ENCODE peak calls at places on chromosomes 4 and X, in seven cellular contexts. One of them, this sample, is unnamed. For H3K9me2, the result is how much of the 10 kb centered on the place peaks cover.

GRCh38 chr4:4762909-4763814 is 96.3 kb upstream of the MSX1 start:
- DNase-seq in MM.1S: peak
- DNase-seq in SK-N-SH: peak
- DNase-seq in PC-3: peak
- DNase-seq in HCT116: peak
- DNase-seq in OCI-LY7: no peak
- DNase-seq in GM23338: peak
- DNase-seq in this sample: peak

GRCh38 chr4:66569228-66569627 is 898.9 kb upstream of the EPHA5 start:
- DNase-seq in GM23338: peak
- DNase-seq in HCT116: no peak
- DNase-seq in SK-N-SH: no peak
- DNase-seq in OCI-LY7: no peak
- DNase-seq in PC-3: no peak
- DNase-seq in MM.1S: no peak
- DNase-seq in this sample: no peak

GRCh38 chrX:68703369-68703768 is 55.9 kb downstream of the STARD8 start:
- DNase-seq in MM.1S: no peak
- DNase-seq in PC-3: no peak
- DNase-seq in GM23338: peak
- DNase-seq in SK-N-SH: no peak
- DNase-seq in HCT116: no peak
- DNase-seq in OCI-LY7: no peak
- DNase-seq in this sample: no peak

GRCh38 chr4:5218376-5219069 is 167.2 kb downstream of the STK32B start:
- DNase-seq in PC-3: no peak
- DNase-seq in GM23338: peak
- DNase-seq in HCT116: no peak
- DNase-seq in MM.1S: no peak
- DNase-seq in OCI-LY7: no peak
- DNase-seq in SK-N-SH: no peak
- DNase-seq in this sample: no peak

GRCh38 chr4:87985097-87985886 is 9.8 kb downstream of the SPP1 start:
- DNase-seq in SK-N-SH: peak
- DNase-seq in GM23338: peak
- DNase-seq in MM.1S: peak
- DNase-seq in PC-3: peak
- DNase-seq in OCI-LY7: peak
- DNase-seq in HCT116: peak
- DNase-seq in this sample: peak

GRCh38 chr4:1172971-1173757 is 781 bp upstream of the SPON2 start:
- DNase-seq in MM.1S: no peak
- DNase-seq in HCT116: no peak
- DNase-seq in PC-3: no peak
- DNase-seq in OCI-LY7: no peak
- DNase-seq in GM23338: peak
- DNase-seq in SK-N-SH: peak
- DNase-seq in this sample: peak

GRCh38 chrX:153968754-153969124 is 2.9 kb downstream of the HCFC1 start:
- DNase-seq in SK-N-SH: no peak
- DNase-seq in GM23338: peak
- DNase-seq in OCI-LY7: peak
- DNase-seq in HCT116: no peak
- DNase-seq in PC-3: peak
- DNase-seq in MM.1S: peak
- DNase-seq in this sample: no peak

GRCh38 chrX:24494544-24495113 is 29.5 kb downstream of the PDK3 start:
- DNase-seq in OCI-LY7: no peak
- DNase-seq in MM.1S: no peak
- DNase-seq in PC-3: peak
- DNase-seq in SK-N-SH: no peak
- DNase-seq in HCT116: no peak
- DNase-seq in GM23338: no peak
- DNase-seq in this sample: peak

GRCh38 chrX:46758163-46758955 is 559 bp downstream of the SLC9A7 start:
- DNase-seq in OCI-LY7: peak
- DNase-seq in PC-3: peak
- DNase-seq in SK-N-SH: peak
- DNase-seq in GM23338: peak
- DNase-seq in HCT116: no peak
- DNase-seq in MM.1S: no peak
- DNase-seq in this sample: peak

GRCh38 chrX:55867708-55868107 is 150.2 kb downstream of the RRAGB start:
- DNase-seq in HCT116: no peak
- DNase-seq in PC-3: no peak
- DNase-seq in OCI-LY7: no peak
- DNase-seq in MM.1S: no peak
- DNase-seq in SK-N-SH: no peak
- DNase-seq in GM23338: no peak
- DNase-seq in this sample: no peak

GRCh38 chr4:77120888-77121508 is 36.0 kb upstream of the CCNG2 start:
- DNase-seq in MM.1S: no peak
- DNase-seq in GM23338: peak
- DNase-seq in SK-N-SH: no peak
- DNase-seq in OCI-LY7: no peak
- DNase-seq in PC-3: peak
- DNase-seq in HCT116: no peak
- DNase-seq in this sample: no peak

GRCh38 chr4:146545102-146545501 is 23.4 kb upstream of the SLC10A7 start:
- DNase-seq in MM.1S: peak
- DNase-seq in OCI-LY7: peak
- DNase-seq in GM23338: peak
- DNase-seq in SK-N-SH: peak
- DNase-seq in PC-3: peak
- DNase-seq in HCT116: no peak
- DNase-seq in this sample: peak

GRCh38 chr4:25405453-25405852 is 28.4 kb downstream of the ANAPC4 start:
- DNase-seq in GM23338: no peak
- DNase-seq in MM.1S: no peak
- DNase-seq in OCI-LY7: no peak
- DNase-seq in HCT116: no peak
- DNase-seq in SK-N-SH: no peak
- DNase-seq in PC-3: no peak
- DNase-seq in this sample: no peak

GRCh38 chrX:40471965-40472648 is 108.7 kb upstream of the ATP6AP2 start:
- DNase-seq in HCT116: no peak
- DNase-seq in SK-N-SH: peak
- DNase-seq in MM.1S: peak
- DNase-seq in GM23338: peak
- DNase-seq in OCI-LY7: peak
- DNase-seq in PC-3: peak
- DNase-seq in this sample: peak

GRCh38 chrX:143634701-143635442 is 1.0 kb downstream of the SLITRK4 start:
- DNase-seq in MM.1S: no peak
- DNase-seq in SK-N-SH: no peak
- DNase-seq in PC-3: peak
- DNase-seq in GM23338: peak
- DNase-seq in OCI-LY7: no peak
- DNase-seq in HCT116: no peak
- DNase-seq in this sample: peak

GRCh38 chrX:1903380-1903935 is 288.6 kb downstream of the ASMT start:
- DNase-seq in HCT116: peak
- DNase-seq in PC-3: peak
- DNase-seq in GM23338: no peak
- DNase-seq in MM.1S: no peak
- DNase-seq in SK-N-SH: no peak
- DNase-seq in OCI-LY7: no peak
- DNase-seq in this sample: peak

GRCh38 chrX:88613338-88613737 is 133.7 kb upstream of the CPXCR1 start:
- DNase-seq in MM.1S: peak
- DNase-seq in SK-N-SH: peak
- DNase-seq in OCI-LY7: no peak
- DNase-seq in GM23338: peak
- DNase-seq in PC-3: peak
- DNase-seq in HCT116: no peak
- DNase-seq in this sample: peak

GRCh38 chrX:153469811-153470410 is 465 bp downstream of the HAUS7 start:
- DNase-seq in SK-N-SH: peak
- DNase-seq in GM23338: peak
- DNase-seq in OCI-LY7: peak
- DNase-seq in HCT116: no peak
- DNase-seq in MM.1S: peak
- DNase-seq in PC-3: peak
- DNase-seq in this sample: peak

GRCh38 chrX:19798423-19798822 is 89.0 kb downstream of the SH3KBP1 start:
- DNase-seq in SK-N-SH: no peak
- DNase-seq in MM.1S: no peak
- DNase-seq in PC-3: peak
- DNase-seq in OCI-LY7: no peak
- DNase-seq in GM23338: no peak
- DNase-seq in HCT116: no peak
- DNase-seq in this sample: no peak

GRCh38 chr4:38414410-38414809 is 249.6 kb upstream of the KLF3 start:
- DNase-seq in HCT116: no peak
- DNase-seq in SK-N-SH: no peak
- DNase-seq in GM23338: no peak
- DNase-seq in PC-3: no peak
- DNase-seq in OCI-LY7: no peak
- DNase-seq in MM.1S: no peak
- DNase-seq in this sample: no peak

GRCh38 chr4:156974264-156974663 is 2.7 kb upstream of the PDGFC start:
- DNase-seq in GM23338: no peak
- DNase-seq in SK-N-SH: no peak
- DNase-seq in PC-3: no peak
- DNase-seq in MM.1S: no peak
- DNase-seq in HCT116: no peak
- DNase-seq in OCI-LY7: no peak
- DNase-seq in this sample: no peak

GRCh38 chr4:178068136-178068535 is 625.9 kb upstream of the AGA start:
- DNase-seq in MM.1S: no peak
- DNase-seq in GM23338: no peak
- DNase-seq in PC-3: no peak
- DNase-seq in HCT116: no peak
- DNase-seq in SK-N-SH: no peak
- DNase-seq in OCI-LY7: no peak
- DNase-seq in this sample: no peak

GRCh38 chr4:153374471-153374870 is 30.0 kb downstream of the MND1 start:
- DNase-seq in SK-N-SH: no peak
- DNase-seq in HCT116: no peak
- DNase-seq in PC-3: no peak
- DNase-seq in OCI-LY7: no peak
- DNase-seq in GM23338: no peak
- DNase-seq in MM.1S: no peak
- DNase-seq in this sample: no peak

GRCh38 chr4:153375303-153375702 is 30.8 kb downstream of the MND1 start:
- DNase-seq in SK-N-SH: no peak
- DNase-seq in MM.1S: no peak
- DNase-seq in PC-3: no peak
- DNase-seq in GM23338: no peak
- DNase-seq in HCT116: no peak
- DNase-seq in OCI-LY7: no peak
- DNase-seq in this sample: no peak

GRCh38 chr4:153371835-153372234 is 27.3 kb downstream of the MND1 start:
- DNase-seq in MM.1S: no peak
- DNase-seq in SK-N-SH: no peak
- DNase-seq in PC-3: no peak
- DNase-seq in GM23338: no peak
- DNase-seq in HCT116: no peak
- DNase-seq in OCI-LY7: no peak
- DNase-seq in this sample: no peak

GRCh38 chr4:153367092-153367491 is 22.6 kb downstream of the MND1 start:
- DNase-seq in SK-N-SH: no peak
- DNase-seq in HCT116: no peak
- DNase-seq in PC-3: no peak
- DNase-seq in MM.1S: no peak
- DNase-seq in GM23338: no peak
- DNase-seq in OCI-LY7: no peak
- DNase-seq in this sample: no peak

GRCh38 chr4:153372967-153373562 is 28.6 kb downstream of the MND1 start:
- DNase-seq in GM23338: no peak
- DNase-seq in HCT116: no peak
- DNase-seq in MM.1S: no peak
- DNase-seq in PC-3: no peak
- DNase-seq in OCI-LY7: no peak
- DNase-seq in SK-N-SH: no peak
- DNase-seq in this sample: no peak
- TF ChIP-seq CTCF in GM23338: no peak
- TF ChIP-seq CTCF in HCT116: no peak
- TF ChIP-seq CTCF in MM.1S: no peak
- TF ChIP-seq CTCF in PC-3: no peak
- TF ChIP-seq CTCF in OCI-LY7: no peak
- TF ChIP-seq CTCF in SK-N-SH: no peak
- TF ChIP-seq CTCF in this sample: no peak

GRCh38 chrX:370244-370962 is 16.3 kb downstream of the PPP2R3B start:
- DNase-seq in OCI-LY7: peak
- DNase-seq in HCT116: no peak
- DNase-seq in SK-N-SH: no peak
- DNase-seq in MM.1S: no peak
- DNase-seq in PC-3: no peak
- DNase-seq in GM23338: peak
- DNase-seq in this sample: no peak
- H3K9me2 ChIP-seq in OCI-LY7: under half
- H3K9me2 ChIP-seq in HCT116: under half
- H3K9me2 ChIP-seq in SK-N-SH: under half
- H3K9me2 ChIP-seq in MM.1S: under half
- H3K9me2 ChIP-seq in PC-3: under half
- H3K9me2 ChIP-seq in GM23338: under half
- H3K9me2 ChIP-seq in this sample: under half

GRCh38 chr4:108649863-108650211 is 562 bp upstream of the OSTC start:
- DNase-seq in HCT116: no peak
- DNase-seq in SK-N-SH: no peak
- DNase-seq in GM23338: no peak
- DNase-seq in OCI-LY7: no peak
- DNase-seq in PC-3: no peak
- DNase-seq in MM.1S: no peak
- DNase-seq in this sample: no peak

GRCh38 chr4:108651068-108651794 is 832 bp downstream of the OSTC start:
- DNase-seq in OCI-LY7: peak
- DNase-seq in PC-3: peak
- DNase-seq in HCT116: no peak
- DNase-seq in MM.1S: peak
- DNase-seq in SK-N-SH: peak
- DNase-seq in GM23338: peak
- DNase-seq in this sample: peak

GRCh38 chr4:108646706-108647105 is 3.7 kb upstream of the OSTC start:
- DNase-seq in GM23338: no peak
- DNase-seq in PC-3: no peak
- DNase-seq in HCT116: no peak
- DNase-seq in SK-N-SH: no peak
- DNase-seq in OCI-LY7: no peak
- DNase-seq in MM.1S: no peak
- DNase-seq in this sample: no peak

GRCh38 chr4:108650212-108651067 is at the start of gene OSTC:
- DNase-seq in MM.1S: peak
- DNase-seq in SK-N-SH: peak
- DNase-seq in OCI-LY7: peak
- DNase-seq in GM23338: peak
- DNase-seq in PC-3: peak
- DNase-seq in HCT116: peak
- DNase-seq in this sample: peak
- TF ChIP-seq CTCF in MM.1S: peak
- TF ChIP-seq CTCF in SK-N-SH: no peak
- TF ChIP-seq CTCF in OCI-LY7: peak
- TF ChIP-seq CTCF in GM23338: no peak
- TF ChIP-seq CTCF in PC-3: no peak
- TF ChIP-seq CTCF in HCT116: no peak
- TF ChIP-seq CTCF in this sample: no peak

DNA sequence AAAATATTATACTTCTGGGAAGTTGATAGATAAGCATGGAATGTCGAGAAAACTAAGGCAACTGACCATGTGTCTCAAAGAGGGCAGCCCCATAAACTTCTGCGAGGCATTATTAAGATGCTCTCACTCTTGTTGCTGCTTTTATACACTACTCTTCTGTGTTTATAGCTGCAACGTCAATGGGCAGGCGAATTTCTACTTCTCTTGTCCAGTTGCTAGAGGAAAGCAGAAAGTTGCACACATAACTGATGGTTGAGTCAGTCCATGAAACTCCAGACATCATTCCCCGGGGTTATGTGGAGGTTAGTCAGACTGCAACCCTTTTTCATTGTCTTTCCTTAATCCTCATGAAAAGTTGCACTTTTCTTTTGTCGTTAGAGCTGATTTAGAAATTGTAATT is 39.8 kb downstream of the VCX3B start:
- DNase-seq in SK-N-SH: no peak
- DNase-seq in OCI-LY7: no peak
- DNase-seq in PC-3: peak
- DNase-seq in MM.1S: no peak
- DNase-seq in GM23338: no peak
- DNase-seq in HCT116: no peak
- DNase-seq in this sample: peak
- H3K9me2 ChIP-seq in SK-N-SH: under half
- H3K9me2 ChIP-seq in OCI-LY7: under half
- H3K9me2 ChIP-seq in PC-3: under half
- H3K9me2 ChIP-seq in MM.1S: under half
- H3K9me2 ChIP-seq in GM23338: under half
- H3K9me2 ChIP-seq in HCT116: under half
- H3K9me2 ChIP-seq in this sample: under half